ENCODE peak calls at places on chromosomes 5 and 9, in eight cellular contexts. One of them, this sample, is unnamed.

GRCh38 chr9:18472915-18473314 is 1.0 kb upstream of the ADAMTSL1 start:
- DNase-seq in A549: no peak
- DNase-seq in activated CD8-positive, alpha-beta memory T cell treated with anti-CD3 and anti-CD28 coated beads for 24 hours: no peak
- DNase-seq in aorta: no peak
- DNase-seq in amniotic stem cell: no peak
- DNase-seq in stimulated activated CD8-positive, alpha-beta memory T cell treated with anti-CD3 and anti-CD28 coated beads, Interleukin-12 subunit alpha, Interleukin-12 subunit beta, amount 100 ng/mL, for 4 hours: no peak
- DNase-seq in right lobe of liver: no peak
- DNase-seq in stimulated activated CD4-positive, alpha-beta T cell treated with anti-CD3 and anti-CD28 coated beads, Interleukin-2, amount 100 ng/mL, for 48 hours: no peak
- DNase-seq in this sample: no peak

GRCh38 chr5:142979636-142980035 is 209.5 kb downstream of the ARHGAP26 start:
- DNase-seq in stimulated activated CD4-positive, alpha-beta T cell treated with anti-CD3 and anti-CD28 coated beads, Interleukin-2, amount 100 ng/mL, for 48 hours: no peak
- DNase-seq in amniotic stem cell: no peak
- DNase-seq in aorta: no peak
- DNase-seq in stimulated activated CD8-positive, alpha-beta memory T cell treated with anti-CD3 and anti-CD28 coated beads, Interleukin-12 subunit alpha, Interleukin-12 subunit beta, amount 100 ng/mL, for 4 hours: no peak
- DNase-seq in A549: no peak
- DNase-seq in right lobe of liver: no peak
- DNase-seq in activated CD8-positive, alpha-beta memory T cell treated with anti-CD3 and anti-CD28 coated beads for 24 hours: no peak
- DNase-seq in this sample: no peak

GRCh38 chr5:88236866-88237642 is 31.6 kb downstream of the TMEM161B start:
- DNase-seq in A549: no peak
- DNase-seq in stimulated activated CD4-positive, alpha-beta T cell treated with anti-CD3 and anti-CD28 coated beads, Interleukin-2, amount 100 ng/mL, for 48 hours: no peak
- DNase-seq in aorta: no peak
- DNase-seq in amniotic stem cell: no peak
- DNase-seq in activated CD8-positive, alpha-beta memory T cell treated with anti-CD3 and anti-CD28 coated beads for 24 hours: no peak
- DNase-seq in stimulated activated CD8-positive, alpha-beta memory T cell treated with anti-CD3 and anti-CD28 coated beads, Interleukin-12 subunit alpha, Interleukin-12 subunit beta, amount 100 ng/mL, for 4 hours: no peak
- DNase-seq in right lobe of liver: no peak
- DNase-seq in this sample: no peak

GRCh38 chr5:72166070-72166979 is 59.0 kb downstream of the MAP1B start:
- DNase-seq in stimulated activated CD8-positive, alpha-beta memory T cell treated with anti-CD3 and anti-CD28 coated beads, Interleukin-12 subunit alpha, Interleukin-12 subunit beta, amount 100 ng/mL, for 4 hours: no peak
- DNase-seq in A549: no peak
- DNase-seq in right lobe of liver: no peak
- DNase-seq in activated CD8-positive, alpha-beta memory T cell treated with anti-CD3 and anti-CD28 coated beads for 24 hours: no peak
- DNase-seq in stimulated activated CD4-positive, alpha-beta T cell treated with anti-CD3 and anti-CD28 coated beads, Interleukin-2, amount 100 ng/mL, for 48 hours: no peak
- DNase-seq in aorta: peak; percentile 74
- DNase-seq in amniotic stem cell: no peak
- DNase-seq in this sample: no peak

GRCh38 chr9:80964374-80964773 is 725.0 kb downstream of the TLE1 start:
- DNase-seq in stimulated activated CD8-positive, alpha-beta memory T cell treated with anti-CD3 and anti-CD28 coated beads, Interleukin-12 subunit alpha, Interleukin-12 subunit beta, amount 100 ng/mL, for 4 hours: no peak
- DNase-seq in activated CD8-positive, alpha-beta memory T cell treated with anti-CD3 and anti-CD28 coated beads for 24 hours: no peak
- DNase-seq in stimulated activated CD4-positive, alpha-beta T cell treated with anti-CD3 and anti-CD28 coated beads, Interleukin-2, amount 100 ng/mL, for 48 hours: no peak
- DNase-seq in amniotic stem cell: no peak
- DNase-seq in right lobe of liver: no peak
- DNase-seq in A549: no peak
- DNase-seq in aorta: no peak
- DNase-seq in this sample: no peak

GRCh38 chr9:13810510-13810909 is 503.4 kb downstream of the NFIB start:
- DNase-seq in A549: no peak
- DNase-seq in stimulated activated CD4-positive, alpha-beta T cell treated with anti-CD3 and anti-CD28 coated beads, Interleukin-2, amount 100 ng/mL, for 48 hours: no peak
- DNase-seq in stimulated activated CD8-positive, alpha-beta memory T cell treated with anti-CD3 and anti-CD28 coated beads, Interleukin-12 subunit alpha, Interleukin-12 subunit beta, amount 100 ng/mL, for 4 hours: no peak
- DNase-seq in activated CD8-positive, alpha-beta memory T cell treated with anti-CD3 and anti-CD28 coated beads for 24 hours: no peak
- DNase-seq in aorta: no peak
- DNase-seq in right lobe of liver: no peak
- DNase-seq in amniotic stem cell: no peak
- DNase-seq in this sample: no peak

GRCh38 chr5:122515709-122516431 is 203.8 kb downstream of the SNCAIP start:
- DNase-seq in A549: peak; percentile 79
- DNase-seq in amniotic stem cell: peak; percentile 43
- DNase-seq in right lobe of liver: peak; percentile 60
- DNase-seq in stimulated activated CD8-positive, alpha-beta memory T cell treated with anti-CD3 and anti-CD28 coated beads, Interleukin-12 subunit alpha, Interleukin-12 subunit beta, amount 100 ng/mL, for 4 hours: no peak
- DNase-seq in aorta: peak; percentile 62
- DNase-seq in stimulated activated CD4-positive, alpha-beta T cell treated with anti-CD3 and anti-CD28 coated beads, Interleukin-2, amount 100 ng/mL, for 48 hours: no peak
- DNase-seq in activated CD8-positive, alpha-beta memory T cell treated with anti-CD3 and anti-CD28 coated beads for 24 hours: no peak
- DNase-seq in this sample: no peak

GRCh38 chr9:129685220-129685932 is 19.9 kb downstream of the PRRX2 start:
- DNase-seq in aorta: no peak
- DNase-seq in stimulated activated CD8-positive, alpha-beta memory T cell treated with anti-CD3 and anti-CD28 coated beads, Interleukin-12 subunit alpha, Interleukin-12 subunit beta, amount 100 ng/mL, for 4 hours: no peak
- DNase-seq in right lobe of liver: no peak
- DNase-seq in stimulated activated CD4-positive, alpha-beta T cell treated with anti-CD3 and anti-CD28 coated beads, Interleukin-2, amount 100 ng/mL, for 48 hours: no peak
- DNase-seq in A549: peak; percentile 84
- DNase-seq in amniotic stem cell: peak; percentile 39
- DNase-seq in activated CD8-positive, alpha-beta memory T cell treated with anti-CD3 and anti-CD28 coated beads for 24 hours: no peak
- DNase-seq in this sample: no peak

GRCh38 chr5:133978943-133979342 is 10.5 kb upstream of the C5orf15 start:
- DNase-seq in stimulated activated CD4-positive, alpha-beta T cell treated with anti-CD3 and anti-CD28 coated beads, Interleukin-2, amount 100 ng/mL, for 48 hours: no peak
- DNase-seq in amniotic stem cell: no peak
- DNase-seq in A549: no peak
- DNase-seq in activated CD8-positive, alpha-beta memory T cell treated with anti-CD3 and anti-CD28 coated beads for 24 hours: no peak
- DNase-seq in right lobe of liver: no peak
- DNase-seq in stimulated activated CD8-positive, alpha-beta memory T cell treated with anti-CD3 and anti-CD28 coated beads, Interleukin-12 subunit alpha, Interleukin-12 subunit beta, amount 100 ng/mL, for 4 hours: no peak
- DNase-seq in aorta: no peak
- DNase-seq in this sample: no peak

GRCh38 chr9:89594811-89595550 is 9.8 kb upstream of the GADD45G start:
- DNase-seq in aorta: no peak
- DNase-seq in right lobe of liver: no peak
- DNase-seq in A549: no peak
- DNase-seq in stimulated activated CD8-positive, alpha-beta memory T cell treated with anti-CD3 and anti-CD28 coated beads, Interleukin-12 subunit alpha, Interleukin-12 subunit beta, amount 100 ng/mL, for 4 hours: no peak
- DNase-seq in stimulated activated CD4-positive, alpha-beta T cell treated with anti-CD3 and anti-CD28 coated beads, Interleukin-2, amount 100 ng/mL, for 48 hours: no peak
- DNase-seq in activated CD8-positive, alpha-beta memory T cell treated with anti-CD3 and anti-CD28 coated beads for 24 hours: peak; percentile 37
- DNase-seq in amniotic stem cell: no peak
- DNase-seq in this sample: no peak

GRCh38 chr5:79878721-79879336 is 112.2 kb downstream of the MTX3 start:
- DNase-seq in stimulated activated CD8-positive, alpha-beta memory T cell treated with anti-CD3 and anti-CD28 coated beads, Interleukin-12 subunit alpha, Interleukin-12 subunit beta, amount 100 ng/mL, for 4 hours: no peak
- DNase-seq in amniotic stem cell: no peak
- DNase-seq in activated CD8-positive, alpha-beta memory T cell treated with anti-CD3 and anti-CD28 coated beads for 24 hours: peak; percentile 68
- DNase-seq in stimulated activated CD4-positive, alpha-beta T cell treated with anti-CD3 and anti-CD28 coated beads, Interleukin-2, amount 100 ng/mL, for 48 hours: peak; percentile 48
- DNase-seq in aorta: no peak
- DNase-seq in right lobe of liver: no peak
- DNase-seq in A549: peak; percentile 11
- DNase-seq in this sample: no peak

GRCh38 chr5:82355496-82355895 is 77.3 kb upstream of the RPS23 start:
- DNase-seq in aorta: no peak
- DNase-seq in stimulated activated CD8-positive, alpha-beta memory T cell treated with anti-CD3 and anti-CD28 coated beads, Interleukin-12 subunit alpha, Interleukin-12 subunit beta, amount 100 ng/mL, for 4 hours: no peak
- DNase-seq in activated CD8-positive, alpha-beta memory T cell treated with anti-CD3 and anti-CD28 coated beads for 24 hours: no peak
- DNase-seq in A549: no peak
- DNase-seq in stimulated activated CD4-positive, alpha-beta T cell treated with anti-CD3 and anti-CD28 coated beads, Interleukin-2, amount 100 ng/mL, for 48 hours: no peak
- DNase-seq in amniotic stem cell: no peak
- DNase-seq in right lobe of liver: no peak
- DNase-seq in this sample: no peak

GRCh38 chr9:121783523-121784507 is 132.4 kb downstream of the DAB2IP start:
- DNase-seq in right lobe of liver: peak; percentile 44
- DNase-seq in aorta: peak; percentile 45
- DNase-seq in amniotic stem cell: no peak
- DNase-seq in A549: no peak
- DNase-seq in stimulated activated CD8-positive, alpha-beta memory T cell treated with anti-CD3 and anti-CD28 coated beads, Interleukin-12 subunit alpha, Interleukin-12 subunit beta, amount 100 ng/mL, for 4 hours: no peak
- DNase-seq in stimulated activated CD4-positive, alpha-beta T cell treated with anti-CD3 and anti-CD28 coated beads, Interleukin-2, amount 100 ng/mL, for 48 hours: no peak
- DNase-seq in activated CD8-positive, alpha-beta memory T cell treated with anti-CD3 and anti-CD28 coated beads for 24 hours: no peak
- DNase-seq in this sample: peak; percentile 81

GRCh38 chr5:131515348-131515747 is 119.7 kb downstream of the RAPGEF6 start:
- DNase-seq in activated CD8-positive, alpha-beta memory T cell treated with anti-CD3 and anti-CD28 coated beads for 24 hours: no peak
- DNase-seq in right lobe of liver: no peak
- DNase-seq in aorta: no peak
- DNase-seq in A549: no peak
- DNase-seq in stimulated activated CD4-positive, alpha-beta T cell treated with anti-CD3 and anti-CD28 coated beads, Interleukin-2, amount 100 ng/mL, for 48 hours: no peak
- DNase-seq in stimulated activated CD8-positive, alpha-beta memory T cell treated with anti-CD3 and anti-CD28 coated beads, Interleukin-12 subunit alpha, Interleukin-12 subunit beta, amount 100 ng/mL, for 4 hours: no peak
- DNase-seq in amniotic stem cell: no peak
- DNase-seq in this sample: no peak

GRCh38 chr5:58459276-58459859 is 518 bp downstream of the PLK2 start:
- DNase-seq in amniotic stem cell: peak; percentile 26
- DNase-seq in stimulated activated CD8-positive, alpha-beta memory T cell treated with anti-CD3 and anti-CD28 coated beads, Interleukin-12 subunit alpha, Interleukin-12 subunit beta, amount 100 ng/mL, for 4 hours: no peak
- DNase-seq in A549: peak; percentile 47
- DNase-seq in stimulated activated CD4-positive, alpha-beta T cell treated with anti-CD3 and anti-CD28 coated beads, Interleukin-2, amount 100 ng/mL, for 48 hours: no peak
- DNase-seq in right lobe of liver: no peak
- DNase-seq in aorta: no peak
- DNase-seq in activated CD8-positive, alpha-beta memory T cell treated with anti-CD3 and anti-CD28 coated beads for 24 hours: no peak
- DNase-seq in this sample: peak; percentile 89

GRCh38 chr9:123524866-123525265 is 168.9 kb downstream of the CRB2 start:
- DNase-seq in amniotic stem cell: no peak
- DNase-seq in A549: no peak
- DNase-seq in stimulated activated CD4-positive, alpha-beta T cell treated with anti-CD3 and anti-CD28 coated beads, Interleukin-2, amount 100 ng/mL, for 48 hours: no peak
- DNase-seq in right lobe of liver: no peak
- DNase-seq in stimulated activated CD8-positive, alpha-beta memory T cell treated with anti-CD3 and anti-CD28 coated beads, Interleukin-12 subunit alpha, Interleukin-12 subunit beta, amount 100 ng/mL, for 4 hours: no peak
- DNase-seq in aorta: no peak
- DNase-seq in activated CD8-positive, alpha-beta memory T cell treated with anti-CD3 and anti-CD28 coated beads for 24 hours: no peak
- DNase-seq in this sample: no peak

GRCh38 chr5:81192351-81192750 is 40.8 kb upstream of the CKMT2 start:
- DNase-seq in aorta: no peak
- DNase-seq in amniotic stem cell: no peak
- DNase-seq in stimulated activated CD4-positive, alpha-beta T cell treated with anti-CD3 and anti-CD28 coated beads, Interleukin-2, amount 100 ng/mL, for 48 hours: no peak
- DNase-seq in stimulated activated CD8-positive, alpha-beta memory T cell treated with anti-CD3 and anti-CD28 coated beads, Interleukin-12 subunit alpha, Interleukin-12 subunit beta, amount 100 ng/mL, for 4 hours: no peak
- DNase-seq in A549: no peak
- DNase-seq in right lobe of liver: no peak
- DNase-seq in activated CD8-positive, alpha-beta memory T cell treated with anti-CD3 and anti-CD28 coated beads for 24 hours: no peak
- DNase-seq in this sample: no peak

GRCh38 chr5:93035194-93035593 is 545.8 kb downstream of the NR2F1-AS1 start:
- DNase-seq in right lobe of liver: no peak
- DNase-seq in activated CD8-positive, alpha-beta memory T cell treated with anti-CD3 and anti-CD28 coated beads for 24 hours: no peak
- DNase-seq in aorta: no peak
- DNase-seq in amniotic stem cell: no peak
- DNase-seq in A549: no peak
- DNase-seq in stimulated activated CD4-positive, alpha-beta T cell treated with anti-CD3 and anti-CD28 coated beads, Interleukin-2, amount 100 ng/mL, for 48 hours: no peak
- DNase-seq in stimulated activated CD8-positive, alpha-beta memory T cell treated with anti-CD3 and anti-CD28 coated beads, Interleukin-12 subunit alpha, Interleukin-12 subunit beta, amount 100 ng/mL, for 4 hours: no peak
- DNase-seq in this sample: no peak

GRCh38 chr5:139903805-139904565 is 108.4 kb downstream of the PSD2 start:
- DNase-seq in amniotic stem cell: no peak
- DNase-seq in stimulated activated CD4-positive, alpha-beta T cell treated with anti-CD3 and anti-CD28 coated beads, Interleukin-2, amount 100 ng/mL, for 48 hours: peak; percentile 6
- DNase-seq in A549: no peak
- DNase-seq in aorta: no peak
- DNase-seq in stimulated activated CD8-positive, alpha-beta memory T cell treated with anti-CD3 and anti-CD28 coated beads, Interleukin-12 subunit alpha, Interleukin-12 subunit beta, amount 100 ng/mL, for 4 hours: no peak
- DNase-seq in activated CD8-positive, alpha-beta memory T cell treated with anti-CD3 and anti-CD28 coated beads for 24 hours: peak; percentile 65
- DNase-seq in right lobe of liver: no peak
- DNase-seq in this sample: peak; percentile 89

GRCh38 chr9:34572092-34572491 is 17.4 kb downstream of the CNTFR start:
- DNase-seq in stimulated activated CD8-positive, alpha-beta memory T cell treated with anti-CD3 and anti-CD28 coated beads, Interleukin-12 subunit alpha, Interleukin-12 subunit beta, amount 100 ng/mL, for 4 hours: no peak
- DNase-seq in activated CD8-positive, alpha-beta memory T cell treated with anti-CD3 and anti-CD28 coated beads for 24 hours: no peak
- DNase-seq in A549: peak; percentile 47
- DNase-seq in amniotic stem cell: no peak
- DNase-seq in right lobe of liver: peak; percentile 82
- DNase-seq in aorta: no peak
- DNase-seq in stimulated activated CD4-positive, alpha-beta T cell treated with anti-CD3 and anti-CD28 coated beads, Interleukin-2, amount 100 ng/mL, for 48 hours: no peak
- DNase-seq in this sample: no peak

GRCh38 chr5:39100851-39101396 is 26.7 kb upstream of the RICTOR start:
- DNase-seq in A549: peak; percentile 99
- DNase-seq in amniotic stem cell: peak; percentile 79
- DNase-seq in right lobe of liver: no peak
- DNase-seq in stimulated activated CD8-positive, alpha-beta memory T cell treated with anti-CD3 and anti-CD28 coated beads, Interleukin-12 subunit alpha, Interleukin-12 subunit beta, amount 100 ng/mL, for 4 hours: no peak
- DNase-seq in activated CD8-positive, alpha-beta memory T cell treated with anti-CD3 and anti-CD28 coated beads for 24 hours: no peak
- DNase-seq in aorta: no peak
- DNase-seq in stimulated activated CD4-positive, alpha-beta T cell treated with anti-CD3 and anti-CD28 coated beads, Interleukin-2, amount 100 ng/mL, for 48 hours: no peak
- DNase-seq in this sample: no peak

GRCh38 chr9:14141736-14142135 is 172.2 kb downstream of the NFIB start:
- DNase-seq in stimulated activated CD8-positive, alpha-beta memory T cell treated with anti-CD3 and anti-CD28 coated beads, Interleukin-12 subunit alpha, Interleukin-12 subunit beta, amount 100 ng/mL, for 4 hours: no peak
- DNase-seq in aorta: no peak
- DNase-seq in stimulated activated CD4-positive, alpha-beta T cell treated with anti-CD3 and anti-CD28 coated beads, Interleukin-2, amount 100 ng/mL, for 48 hours: no peak
- DNase-seq in right lobe of liver: no peak
- DNase-seq in activated CD8-positive, alpha-beta memory T cell treated with anti-CD3 and anti-CD28 coated beads for 24 hours: no peak
- DNase-seq in amniotic stem cell: no peak
- DNase-seq in A549: no peak
- DNase-seq in this sample: no peak

GRCh38 chr5:95615164-95615467 is 4.8 kb upstream of the GPR150 start:
- DNase-seq in stimulated activated CD4-positive, alpha-beta T cell treated with anti-CD3 and anti-CD28 coated beads, Interleukin-2, amount 100 ng/mL, for 48 hours: no peak
- DNase-seq in A549: no peak
- DNase-seq in activated CD8-positive, alpha-beta memory T cell treated with anti-CD3 and anti-CD28 coated beads for 24 hours: no peak
- DNase-seq in aorta: no peak
- DNase-seq in right lobe of liver: no peak
- DNase-seq in stimulated activated CD8-positive, alpha-beta memory T cell treated with anti-CD3 and anti-CD28 coated beads, Interleukin-12 subunit alpha, Interleukin-12 subunit beta, amount 100 ng/mL, for 4 hours: no peak
- DNase-seq in amniotic stem cell: no peak
- DNase-seq in this sample: no peak

GRCh38 chr5:173859315-173860038 is 28.7 kb upstream of the CPEB4 start:
- DNase-seq in activated CD8-positive, alpha-beta memory T cell treated with anti-CD3 and anti-CD28 coated beads for 24 hours: no peak
- DNase-seq in right lobe of liver: no peak
- DNase-seq in stimulated activated CD8-positive, alpha-beta memory T cell treated with anti-CD3 and anti-CD28 coated beads, Interleukin-12 subunit alpha, Interleukin-12 subunit beta, amount 100 ng/mL, for 4 hours: no peak
- DNase-seq in aorta: no peak
- DNase-seq in stimulated activated CD4-positive, alpha-beta T cell treated with anti-CD3 and anti-CD28 coated beads, Interleukin-2, amount 100 ng/mL, for 48 hours: no peak
- DNase-seq in amniotic stem cell: no peak
- DNase-seq in A549: no peak
- DNase-seq in this sample: no peak

GRCh38 chr5:120083851-120084615 is 380.1 kb upstream of the PRR16 start:
- DNase-seq in right lobe of liver: no peak
- DNase-seq in activated CD8-positive, alpha-beta memory T cell treated with anti-CD3 and anti-CD28 coated beads for 24 hours: no peak
- DNase-seq in amniotic stem cell: no peak
- DNase-seq in aorta: no peak
- DNase-seq in stimulated activated CD4-positive, alpha-beta T cell treated with anti-CD3 and anti-CD28 coated beads, Interleukin-2, amount 100 ng/mL, for 48 hours: no peak
- DNase-seq in stimulated activated CD8-positive, alpha-beta memory T cell treated with anti-CD3 and anti-CD28 coated beads, Interleukin-12 subunit alpha, Interleukin-12 subunit beta, amount 100 ng/mL, for 4 hours: no peak
- DNase-seq in A549: no peak
- DNase-seq in this sample: no peak

GRCh38 chr5:93188876-93189485 is 392.0 kb downstream of the NR2F1-AS1 start:
- DNase-seq in right lobe of liver: no peak
- DNase-seq in stimulated activated CD4-positive, alpha-beta T cell treated with anti-CD3 and anti-CD28 coated beads, Interleukin-2, amount 100 ng/mL, for 48 hours: no peak
- DNase-seq in activated CD8-positive, alpha-beta memory T cell treated with anti-CD3 and anti-CD28 coated beads for 24 hours: no peak
- DNase-seq in amniotic stem cell: no peak
- DNase-seq in aorta: no peak
- DNase-seq in A549: no peak
- DNase-seq in stimulated activated CD8-positive, alpha-beta memory T cell treated with anti-CD3 and anti-CD28 coated beads, Interleukin-12 subunit alpha, Interleukin-12 subunit beta, amount 100 ng/mL, for 4 hours: no peak
- DNase-seq in this sample: no peak

GRCh38 chr5:74762599-74762998 is 4.3 kb downstream of the GFM2 start:
- DNase-seq in A549: peak; percentile 61
- DNase-seq in activated CD8-positive, alpha-beta memory T cell treated with anti-CD3 and anti-CD28 coated beads for 24 hours: no peak
- DNase-seq in right lobe of liver: no peak
- DNase-seq in amniotic stem cell: peak; percentile 46
- DNase-seq in stimulated activated CD4-positive, alpha-beta T cell treated with anti-CD3 and anti-CD28 coated beads, Interleukin-2, amount 100 ng/mL, for 48 hours: no peak
- DNase-seq in aorta: no peak
- DNase-seq in stimulated activated CD8-positive, alpha-beta memory T cell treated with anti-CD3 and anti-CD28 coated beads, Interleukin-12 subunit alpha, Interleukin-12 subunit beta, amount 100 ng/mL, for 4 hours: no peak
- DNase-seq in this sample: no peak

GRCh38 chr5:14250094-14250777 is 107.1 kb downstream of the TRIO start:
- DNase-seq in amniotic stem cell: no peak
- DNase-seq in activated CD8-positive, alpha-beta memory T cell treated with anti-CD3 and anti-CD28 coated beads for 24 hours: no peak
- DNase-seq in stimulated activated CD4-positive, alpha-beta T cell treated with anti-CD3 and anti-CD28 coated beads, Interleukin-2, amount 100 ng/mL, for 48 hours: no peak
- DNase-seq in right lobe of liver: no peak
- DNase-seq in aorta: peak; percentile 60
- DNase-seq in stimulated activated CD8-positive, alpha-beta memory T cell treated with anti-CD3 and anti-CD28 coated beads, Interleukin-12 subunit alpha, Interleukin-12 subunit beta, amount 100 ng/mL, for 4 hours: no peak
- DNase-seq in A549: peak; percentile 33
- DNase-seq in this sample: no peak

GRCh38 chr5:59604111-59604510 is 289.4 kb downstream of the PDE4D start:
- DNase-seq in amniotic stem cell: no peak
- DNase-seq in stimulated activated CD8-positive, alpha-beta memory T cell treated with anti-CD3 and anti-CD28 coated beads, Interleukin-12 subunit alpha, Interleukin-12 subunit beta, amount 100 ng/mL, for 4 hours: no peak
- DNase-seq in aorta: no peak
- DNase-seq in A549: no peak
- DNase-seq in right lobe of liver: no peak
- DNase-seq in stimulated activated CD4-positive, alpha-beta T cell treated with anti-CD3 and anti-CD28 coated beads, Interleukin-2, amount 100 ng/mL, for 48 hours: no peak
- DNase-seq in activated CD8-positive, alpha-beta memory T cell treated with anti-CD3 and anti-CD28 coated beads for 24 hours: no peak
- DNase-seq in this sample: no peak

GRCh38 chr9:35661756-35662350 is 3.1 kb downstream of the ARHGEF39 start:
- DNase-seq in right lobe of liver: no peak
- DNase-seq in activated CD8-positive, alpha-beta memory T cell treated with anti-CD3 and anti-CD28 coated beads for 24 hours: no peak
- DNase-seq in stimulated activated CD4-positive, alpha-beta T cell treated with anti-CD3 and anti-CD28 coated beads, Interleukin-2, amount 100 ng/mL, for 48 hours: no peak
- DNase-seq in amniotic stem cell: no peak
- DNase-seq in A549: no peak
- DNase-seq in aorta: no peak
- DNase-seq in stimulated activated CD8-positive, alpha-beta memory T cell treated with anti-CD3 and anti-CD28 coated beads, Interleukin-12 subunit alpha, Interleukin-12 subunit beta, amount 100 ng/mL, for 4 hours: no peak
- DNase-seq in this sample: no peak

GRCh38 chr9:134412298-134412711 is 86.0 kb downstream of the RXRA start:
- DNase-seq in stimulated activated CD4-positive, alpha-beta T cell treated with anti-CD3 and anti-CD28 coated beads, Interleukin-2, amount 100 ng/mL, for 48 hours: no peak
- DNase-seq in A549: no peak
- DNase-seq in aorta: no peak
- DNase-seq in amniotic stem cell: no peak
- DNase-seq in right lobe of liver: no peak
- DNase-seq in stimulated activated CD8-positive, alpha-beta memory T cell treated with anti-CD3 and anti-CD28 coated beads, Interleukin-12 subunit alpha, Interleukin-12 subunit beta, amount 100 ng/mL, for 4 hours: no peak
- DNase-seq in activated CD8-positive, alpha-beta memory T cell treated with anti-CD3 and anti-CD28 coated beads for 24 hours: no peak
- DNase-seq in this sample: no peak

GRCh38 chr5:81121836-81122235 is 111.3 kb upstream of the CKMT2 start:
- DNase-seq in stimulated activated CD8-positive, alpha-beta memory T cell treated with anti-CD3 and anti-CD28 coated beads, Interleukin-12 subunit alpha, Interleukin-12 subunit beta, amount 100 ng/mL, for 4 hours: no peak
- DNase-seq in right lobe of liver: no peak
- DNase-seq in A549: no peak
- DNase-seq in amniotic stem cell: no peak
- DNase-seq in activated CD8-positive, alpha-beta memory T cell treated with anti-CD3 and anti-CD28 coated beads for 24 hours: no peak
- DNase-seq in aorta: no peak
- DNase-seq in stimulated activated CD4-positive, alpha-beta T cell treated with anti-CD3 and anti-CD28 coated beads, Interleukin-2, amount 100 ng/mL, for 48 hours: no peak
- DNase-seq in this sample: no peak

GRCh38 chr5:13921573-13921972 is 22.9 kb downstream of the DNAH5 start:
- DNase-seq in activated CD8-positive, alpha-beta memory T cell treated with anti-CD3 and anti-CD28 coated beads for 24 hours: no peak
- DNase-seq in right lobe of liver: no peak
- DNase-seq in stimulated activated CD4-positive, alpha-beta T cell treated with anti-CD3 and anti-CD28 coated beads, Interleukin-2, amount 100 ng/mL, for 48 hours: no peak
- DNase-seq in A549: no peak
- DNase-seq in amniotic stem cell: no peak
- DNase-seq in stimulated activated CD8-positive, alpha-beta memory T cell treated with anti-CD3 and anti-CD28 coated beads, Interleukin-12 subunit alpha, Interleukin-12 subunit beta, amount 100 ng/mL, for 4 hours: no peak
- DNase-seq in aorta: no peak
- DNase-seq in this sample: no peak

GRCh38 chr5:177099422-177100093 is 12.8 kb downstream of the FGFR4 start:
- DNase-seq in right lobe of liver: no peak
- DNase-seq in stimulated activated CD8-positive, alpha-beta memory T cell treated with anti-CD3 and anti-CD28 coated beads, Interleukin-12 subunit alpha, Interleukin-12 subunit beta, amount 100 ng/mL, for 4 hours: no peak
- DNase-seq in amniotic stem cell: no peak
- DNase-seq in aorta: no peak
- DNase-seq in activated CD8-positive, alpha-beta memory T cell treated with anti-CD3 and anti-CD28 coated beads for 24 hours: no peak
- DNase-seq in A549: no peak
- DNase-seq in stimulated activated CD4-positive, alpha-beta T cell treated with anti-CD3 and anti-CD28 coated beads, Interleukin-2, amount 100 ng/mL, for 48 hours: no peak
- DNase-seq in this sample: no peak

This sample was measured in mesenteric fat pad.